ENCODE peak calls at places on chromosome 2, in eight cellular contexts. A is cardiac fibroblast, W is heart left ventricle, H is dorsolateral prefrontal cortex, V is PC-3, L is fibroblast of pulmonary artery, Z is adrenal gland, F is HFF-Myc. I is an unnamed sample.

GRCh38 chr2:36780231-36780808 is 83.8 kb downstream of the VIT start:
- DNase-seq in H (no peak), W (no peak), L (peak; percentile 74), A (peak; percentile 76), V (peak; percentile 86), Z (no peak), F (peak; percentile 44), I (no peak)

GRCh38 chr2:108377815-108378630 is at the start of gene SULT1C4:
- DNase-seq in A (peak; percentile 7), V (no peak), F (no peak), W (peak; percentile 75), H (peak; percentile 16), Z (peak; percentile 26), L (peak; percentile 17), I (no peak)

GRCh38 chr2:159714586-159714930 is 2.3 kb downstream of the MARCHF7 start:
- DNase-seq in H (no peak), F (no peak), V (no peak), A (no peak), W (no peak), Z (no peak), L (no peak), I (no peak)

GRCh38 chr2:101617786-101618185 is 79.7 kb upstream of the MAP4K4 start:
- DNase-seq in W (no peak), L (no peak), H (no peak), A (no peak), Z (no peak), F (no peak), V (no peak), I (no peak)

GRCh38 chr2:149330127-149331022 is at the start of gene LYPD6:
- DNase-seq in A (peak; percentile 70), F (no peak), V (peak; percentile 87), W (peak; percentile 83), Z (peak; percentile 78), H (peak; percentile 40), L (peak; percentile 59), I (no peak)

GRCh38 chr2:96891591-96892333 is 21.9 kb upstream of the SEMA4C start:
- DNase-seq in H (no peak), A (peak; percentile 53), V (no peak), L (peak; percentile 24), Z (peak; percentile 40), F (no peak), W (no peak), I (no peak)

GRCh38 chr2:189559579-189560272 is 20.9 kb downstream of the SLC40A1 start:
- DNase-seq in V (no peak), F (no peak), Z (peak; percentile 64), A (peak; percentile 64), L (peak; percentile 22), H (no peak), W (peak; percentile 58), I (no peak)

GRCh38 chr2:150143087-150143536 is 344.4 kb downstream of the RND3 start:
- DNase-seq in H (no peak), V (peak; percentile 94), L (peak; percentile 74), Z (no peak), W (no peak), F (no peak), A (peak; percentile 49), I (no peak)

GRCh38 chr2:181198188-181198864 is 217.9 kb downstream of the UBE2E3 start:
- DNase-seq in Z (no peak), H (no peak), W (no peak), F (no peak), A (no peak), V (no peak), L (no peak), I (no peak)

GRCh38 chr2:96788393-96789244 is 27.4 kb upstream of the CNNM3 start:
- DNase-seq in H (peak; percentile 55), A (peak; percentile 32), L (peak; percentile 23), F (no peak), Z (peak; percentile 68), W (peak; percentile 76), V (peak; percentile 55), I (no peak)

GRCh38 chr2:49146412-49146811 is 7.9 kb downstream of the FSHR start:
- DNase-seq in L (no peak), F (no peak), W (no peak), V (no peak), H (no peak), A (no peak), Z (no peak), I (no peak)

GRCh38 chr2:127455566-127456493 is 37.6 kb downstream of the PROC start:
- DNase-seq in F (no peak), V (no peak), Z (no peak), A (no peak), H (no peak), L (no peak), W (no peak), I (no peak)

GRCh38 chr2:15582153-15582552 is 9.5 kb upstream of the DDX1 start:
- DNase-seq in Z (no peak), H (no peak), A (no peak), F (no peak), W (no peak), L (no peak), V (no peak), I (no peak)

GRCh38 chr2:126864861-126865260 is 33.8 kb upstream of the TEX51 start:
- DNase-seq in H (no peak), Z (no peak), A (no peak), V (no peak), F (no peak), W (no peak), L (no peak), I (no peak)

GRCh38 chr2:133773862-133774674 is 205.8 kb upstream of the NCKAP5 start:
- DNase-seq in F (no peak), A (no peak), Z (no peak), L (no peak), H (no peak), W (no peak), V (no peak), I (no peak)

GRCh38 chr2:238120463-238121298 is 17.8 kb upstream of the KLHL30 start:
- DNase-seq in A (peak; percentile 30), F (no peak), W (peak; percentile 51), V (no peak), Z (no peak), H (no peak), L (peak; percentile 40), I (peak; percentile 77)
- TF ChIP-seq CTCF in A (peak; percentile 15), F (no peak), W (peak; percentile 8), V (no peak), Z (no peak), H (no peak), L (peak; percentile 28), I (peak; percentile 66)

DNA sequence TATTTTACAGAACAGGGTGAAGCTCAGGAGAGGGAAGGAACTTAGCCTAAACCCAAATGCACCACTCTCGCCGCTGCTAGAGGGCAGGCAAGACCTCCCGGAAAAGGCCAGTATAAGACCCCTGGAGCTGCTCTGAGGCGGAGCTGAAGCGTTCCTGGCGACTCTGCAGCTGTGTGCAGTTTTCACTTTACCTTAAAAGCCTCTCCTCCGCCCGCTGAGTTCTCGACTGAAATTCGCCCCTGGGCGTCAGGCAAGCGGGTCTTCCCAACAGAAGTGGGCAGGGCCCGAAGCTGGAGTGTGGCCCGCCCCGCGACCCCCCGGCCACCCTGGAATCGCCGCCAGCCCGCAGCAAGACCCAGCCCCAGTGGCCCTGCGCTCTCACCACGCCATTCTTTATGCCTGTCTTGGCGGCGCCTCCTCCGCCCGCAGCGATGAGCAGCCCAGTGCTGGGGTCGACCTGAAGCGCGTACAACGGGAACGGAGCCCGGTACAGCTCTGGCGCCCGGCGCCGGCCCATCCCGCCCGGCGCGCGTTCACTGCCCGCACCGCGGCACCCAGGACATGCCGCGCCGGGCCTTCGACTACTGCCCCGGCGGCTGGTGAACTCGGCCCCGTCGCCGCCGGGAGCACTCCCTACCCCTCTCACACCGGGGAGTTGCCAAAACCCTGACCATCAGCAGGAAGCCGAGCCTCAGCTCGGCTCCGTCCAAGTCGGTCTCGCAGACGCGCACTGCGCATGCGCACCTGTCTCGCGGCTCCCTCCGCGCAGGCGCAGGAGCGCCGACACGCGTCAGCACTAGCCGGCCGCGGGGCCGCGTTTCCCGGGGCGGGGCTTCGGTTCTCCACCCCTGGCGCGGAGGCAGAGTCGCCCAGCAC is at the start of gene PREB:
- DNase-seq in L (peak; percentile 96), W (peak; percentile 100), A (peak; percentile 97), H (peak; percentile 93), V (peak; percentile 98), F (peak; percentile 79), Z (peak; percentile 98), I (peak; percentile 99)
- TF ChIP-seq CTCF in L (peak; percentile 48), W (no peak), A (peak; percentile 36), H (peak; percentile 25), V (peak; percentile 27), F (peak; percentile 30), Z (no peak), I (peak; percentile 66)

DNA sequence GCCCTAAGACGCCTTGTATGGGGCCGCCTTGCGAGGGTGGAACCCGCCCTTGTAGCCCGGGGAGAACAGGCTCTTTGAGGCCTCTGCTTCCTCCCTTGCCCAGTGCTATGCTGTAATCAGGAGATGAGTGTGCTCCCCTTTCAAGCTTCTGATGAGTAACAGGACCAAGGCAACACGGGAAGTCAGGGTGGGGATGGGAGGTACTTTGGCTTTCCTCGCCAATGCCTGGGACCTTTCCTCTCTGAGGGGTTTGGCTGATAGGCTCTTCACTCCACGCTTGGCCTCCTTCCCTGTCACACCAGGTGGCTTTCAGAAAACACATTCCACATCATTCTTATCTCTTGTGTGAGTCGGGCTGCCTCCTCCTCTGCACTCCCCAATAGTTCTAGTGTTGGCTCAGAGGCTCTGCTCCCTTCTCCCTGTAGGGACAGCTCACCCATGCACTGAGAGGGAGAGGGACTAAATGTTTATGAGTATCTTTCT is 223.7 kb upstream of the TRIB2 start:
- DNase-seq in Z (peak; percentile 71), V (peak; percentile 84), H (no peak), A (peak; percentile 94), W (no peak), L (peak; percentile 97), F (no peak), I (no peak)
- TF ChIP-seq CTCF in Z (no peak), V (no peak), H (no peak), A (peak; percentile 9), W (no peak), L (no peak), F (no peak), I (no peak)

GRCh38 chr2:25198209-25198525 is 29.8 kb upstream of the POMC start:
- DNase-seq in V (no peak), A (no peak), F (no peak), H (no peak), L (no peak), W (no peak), Z (no peak), I (no peak)

GRCh38 chr2:25202290-25202689 is 33.9 kb upstream of the POMC start:
- DNase-seq in L (no peak), Z (no peak), H (no peak), A (no peak), F (no peak), V (no peak), W (no peak), I (no peak)

GRCh38 chr2:25201794-25202193 is 33.4 kb upstream of the POMC start:
- DNase-seq in L (no peak), V (no peak), F (no peak), W (no peak), A (no peak), H (no peak), Z (no peak), I (peak; percentile 72)

GRCh38 chr2:25204190-25204838 is 35.9 kb upstream of the POMC start:
- DNase-seq in V (no peak), W (no peak), H (no peak), F (no peak), L (no peak), Z (no peak), A (no peak), I (no peak)

DNA sequence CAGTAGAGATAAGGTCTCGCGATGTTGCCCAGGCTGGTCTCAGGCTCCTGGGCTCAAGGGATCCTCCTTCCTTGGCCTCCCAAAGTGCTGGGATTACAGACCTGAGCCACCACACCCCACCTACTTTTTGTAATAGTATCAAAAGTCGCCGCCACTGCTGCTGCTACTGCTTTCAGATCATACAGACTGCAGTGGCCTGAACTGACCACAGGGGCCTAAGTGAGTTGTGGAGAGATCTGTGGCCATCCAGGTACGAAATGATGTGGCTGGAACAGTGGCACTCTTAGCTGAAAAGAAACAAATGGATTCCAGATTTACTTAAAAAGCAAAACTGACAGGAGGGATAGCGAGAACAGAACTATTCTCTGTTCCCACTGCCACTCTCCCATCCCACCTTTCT is 32.9 kb upstream of the POMC start:
- DNase-seq in A (no peak), Z (no peak), L (no peak), W (no peak), V (peak; percentile 25), H (no peak), F (no peak), I (no peak)
- TF ChIP-seq CTCF in A (peak; percentile 41), Z (no peak), L (peak; percentile 28), W (no peak), V (peak; percentile 35), H (no peak), F (no peak), I (peak; percentile 47)